ENCODE peak calls at places on chromosomes 7 and 10, in six cellular contexts. E is hepatocyte, C is ovary, T is Peyer's patch, Z is omental fat pad, H is GM20000. D is an unnamed sample.
A peak's percentile ranks its signal among the peaks of the same experiment; 100 is the strongest.

GRCh38 chr7:104779888-104780287 is 234.1 kb upstream of the KMT2E start:
- DNase-seq in E (no peak), C (no peak), T (no peak), Z (no peak), H (no peak), D (no peak)

GRCh38 chr10:116567335-116567734 is 21.6 kb downstream of the PNLIP start:
- DNase-seq in E (no peak), C (no peak), T (no peak), Z (no peak), H (no peak), D (no peak)

GRCh38 chr10:124624875-124625274 is 119.3 kb downstream of the FAM53B start:
- DNase-seq in E (no peak), C (no peak), T (no peak), Z (no peak), H (no peak), D (no peak)

GRCh38 chr7:132214452-132214851 is 361.8 kb downstream of the PLXNA4 start:
- DNase-seq in E (no peak), C (no peak), T (no peak), Z (no peak), H (no peak), D (no peak)

GRCh38 chr10:4678023-4678950 is 147.7 kb upstream of the AKR1E2 start:
- DNase-seq in E (peak; percentile 50), C (no peak), T (no peak), Z (no peak), H (no peak), D (no peak)

GRCh38 chr10:44306762-44307161 is 78.1 kb downstream of the CXCL12 start:
- DNase-seq in E (no peak), C (no peak), T (no peak), Z (no peak), H (no peak), D (no peak)

GRCh38 chr10:125795111-125795510 is 19.5 kb upstream of the MMP21 start:
- DNase-seq in E (no peak), C (no peak), T (no peak), Z (no peak), H (no peak), D (no peak)

GRCh38 chr10:20870839-20871238 is 26.3 kb downstream of the NEBL start:
- DNase-seq in E (no peak), C (no peak), T (no peak), Z (no peak), H (no peak), D (no peak)

GRCh38 chr7:74483402-74484336 is 30.0 kb downstream of the GTF2IRD1 start:
- DNase-seq in E (peak; percentile 27), C (no peak), T (no peak), Z (no peak), H (no peak), D (no peak)

GRCh38 chr7:66013938-66014337 is 31.9 kb upstream of the GUSB start:
- DNase-seq in E (peak; percentile 66), C (no peak), T (no peak), Z (no peak), H (no peak), D (no peak)

GRCh38 chr10:25849971-25850370 is 84.1 kb upstream of the MYO3A start:
- DNase-seq in E (peak; percentile 24), C (no peak), T (no peak), Z (no peak), H (no peak), D (no peak)

GRCh38 chr10:3873728-3874461 is 88.9 kb upstream of the KLF6 start:
- DNase-seq in E (peak; percentile 79), C (no peak), T (no peak), Z (no peak), H (peak; percentile 77), D (no peak)

GRCh38 chr7:132349085-132349484 is 227.2 kb downstream of the PLXNA4 start:
- DNase-seq in E (no peak), C (no peak), T (no peak), Z (no peak), H (no peak), D (no peak)

GRCh38 chr7:130266961-130267321 is 278 bp downstream of the CPA2 start:
- DNase-seq in E (no peak), C (no peak), T (no peak), Z (no peak), H (no peak), D (no peak)

GRCh38 chr7:17376595-17376994 is 78.1 kb downstream of the AHR start:
- DNase-seq in E (no peak), C (no peak), T (no peak), Z (no peak), H (no peak), D (no peak)

GRCh38 chr10:111705026-111705425 is 478.5 kb downstream of the GPAM start:
- DNase-seq in E (no peak), C (no peak), T (no peak), Z (no peak), H (no peak), D (no peak)

GRCh38 chr7:89731751-89732150 is 422.5 kb upstream of the STEAP1 start:
- DNase-seq in E (no peak), C (no peak), T (no peak), Z (no peak), H (no peak), D (no peak)

DNA sequence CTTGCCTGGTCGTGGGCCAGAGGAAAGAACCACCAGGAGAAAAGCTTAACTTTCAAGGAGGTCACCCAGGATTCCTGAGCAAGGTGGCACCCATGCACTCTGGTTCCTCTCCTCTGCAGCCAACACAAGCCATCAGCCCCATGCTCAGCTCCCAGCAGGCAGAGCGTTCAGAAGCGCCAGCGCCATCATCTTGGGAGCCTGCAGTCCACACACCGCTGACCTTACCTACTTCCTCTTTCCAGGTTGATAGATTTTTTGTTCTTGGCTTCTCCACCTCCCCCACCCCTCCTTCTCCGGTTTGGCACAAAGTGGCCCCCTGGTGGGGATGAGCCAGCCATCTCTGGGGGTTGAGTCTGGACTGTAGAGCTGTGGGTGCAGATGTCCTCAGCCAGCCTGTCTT is 1.7 kb upstream of the WDR86 start:
- DNase-seq in E (no peak), C (no peak), T (peak; percentile 24), Z (no peak), H (no peak), D (no peak)
- TF ChIP-seq CTCF in E (no peak), C (no peak), T (no peak), Z (no peak), H (no peak), D (no peak)

GRCh38 chr10:108204528-108205313 is 1040.2 kb upstream of the SORCS1 start:
- DNase-seq in E (peak; percentile 67), C (no peak), T (no peak), Z (no peak), H (peak; percentile 31), D (no peak)
- TF ChIP-seq CTCF in E (peak; percentile 76), C (no peak), T (peak; percentile 46), Z (no peak), H (peak; percentile 39), D (no peak)

GRCh38 chr7:134946260-134946659 is 40.0 kb upstream of the AGBL3 start:
- DNase-seq in E (no peak), C (no peak), T (no peak), Z (no peak), H (no peak), D (no peak)

GRCh38 chr7:134941947-134942346 is 44.4 kb upstream of the AGBL3 start:
- DNase-seq in E (no peak), C (no peak), T (no peak), Z (no peak), H (no peak), D (no peak)

GRCh38 chr7:134942690-134943466 is 43.4 kb upstream of the AGBL3 start:
- DNase-seq in E (no peak), C (no peak), T (no peak), Z (no peak), H (no peak), D (no peak)

GRCh38 chr7:134945711-134946110 is 40.6 kb upstream of the AGBL3 start:
- DNase-seq in E (no peak), C (no peak), T (no peak), Z (no peak), H (no peak), D (no peak)

GRCh38 chr7:134943785-134944400 is 42.4 kb upstream of the AGBL3 start:
- DNase-seq in E (peak; percentile 46), C (no peak), T (no peak), Z (no peak), H (peak; percentile 66), D (no peak)
- TF ChIP-seq CTCF in E (peak; percentile 56), C (no peak), T (peak; percentile 38), Z (no peak), H (no peak), D (no peak)

DNA sequence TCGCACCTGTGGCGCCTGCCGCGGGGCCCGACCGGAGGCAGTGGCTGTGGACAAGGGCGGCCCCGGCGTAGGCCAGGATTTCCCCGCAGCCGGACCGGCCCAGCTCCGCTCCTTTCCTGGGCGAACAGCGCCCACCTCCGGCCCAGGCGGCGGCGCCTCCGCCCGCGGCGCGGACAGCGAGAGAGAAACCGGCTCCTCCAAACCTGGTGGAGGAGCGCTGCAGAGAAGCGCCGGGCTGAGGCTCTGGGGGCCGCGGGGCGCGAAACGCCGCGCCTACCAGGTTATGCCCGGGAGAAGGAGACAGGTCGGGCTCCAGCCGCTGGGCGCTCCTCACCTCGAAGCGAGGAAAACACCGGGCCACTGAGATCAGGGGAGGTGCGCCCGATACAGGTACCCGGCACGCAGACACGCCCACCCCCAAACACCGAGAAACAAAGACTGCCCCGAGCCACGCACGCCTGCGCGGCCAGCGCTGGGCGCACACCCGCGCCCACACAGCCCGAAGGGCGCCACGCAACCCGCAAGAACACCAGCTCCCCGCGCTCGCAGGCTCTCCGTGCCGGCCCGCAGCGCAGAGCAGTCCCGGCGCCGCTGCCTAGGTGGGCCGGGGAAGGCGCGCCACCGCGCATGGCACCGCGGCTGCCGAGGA is 3.3 kb downstream of the GRID1 start:
- DNase-seq in E (peak; percentile 81), C (peak; percentile 28), T (peak; percentile 51), Z (peak; percentile 14), H (peak; percentile 82), D (no peak)
- TF ChIP-seq CTCF in E (peak; percentile 75), C (no peak), T (no peak), Z (no peak), H (peak; percentile 52), D (no peak)

D was measured in natural killer cell.